ENCODE peak calls at places on chromosomes 3 and 15, in seven cellular contexts. A, R, E, T, B, K and Q are unnamed samples.

GRCh38 chr3:24830230-24831152 is 335.8 kb upstream of the THRB start:
- DNase-seq in K (peak; percentile 68), B (no peak), R (peak; percentile 69), A (peak; percentile 77), T (no peak), E (no peak), Q (peak; percentile 73)

GRCh38 chr15:39204031-39204430 is 376.8 kb upstream of the THBS1 start:
- DNase-seq in R (no peak), A (no peak), E (no peak), B (peak; percentile 41), T (peak; percentile 51), K (no peak), Q (no peak)

GRCh38 chr3:52721002-52721741 is 15.3 kb downstream of the SPCS1 start:
- DNase-seq in R (no peak), A (no peak), K (no peak), B (no peak), E (peak; percentile 84), T (no peak), Q (no peak)

GRCh38 chr3:15498461-15499214 is 22.9 kb downstream of the COLQ start:
- DNase-seq in K (no peak), A (no peak), R (no peak), T (no peak), B (peak; percentile 45), E (no peak), Q (no peak)

GRCh38 chr3:171193693-171194092 is 167.2 kb upstream of the SLC2A2 start:
- DNase-seq in R (no peak), E (no peak), T (peak; percentile 62), A (no peak), K (no peak), B (no peak), Q (no peak)

GRCh38 chr3:121948641-121949040 is 54.4 kb downstream of the SLC15A2 start:
- DNase-seq in B (no peak), R (no peak), A (no peak), T (no peak), E (no peak), K (no peak), Q (no peak)

GRCh38 chr3:47394867-47395266 is 14.0 kb downstream of the PTPN23 start:
- DNase-seq in R (no peak), K (no peak), E (no peak), B (no peak), T (no peak), A (no peak), Q (peak; percentile 86)

GRCh38 chr3:22225161-22225560 is 474.2 kb upstream of the ZNF385D start:
- DNase-seq in T (no peak), E (no peak), B (no peak), K (no peak), R (no peak), A (no peak), Q (no peak)

GRCh38 chr3:16741890-16742289 is 136.7 kb upstream of the DAZL start:
- DNase-seq in T (peak; percentile 87), R (no peak), E (peak; percentile 17), K (no peak), B (peak; percentile 95), A (no peak), Q (no peak)

GRCh38 chr15:74850398-74850797 is 7.4 kb upstream of the ULK3 start:
- DNase-seq in E (no peak), R (no peak), K (no peak), T (no peak), A (no peak), B (no peak), Q (no peak)

GRCh38 chr3:72636947-72637647 is 211.1 kb downstream of the SHQ1 start:
- DNase-seq in T (no peak), B (no peak), A (no peak), E (no peak), K (no peak), R (no peak), Q (no peak)

GRCh38 chr3:133931084-133931483 is 35.4 kb upstream of the RAB6B start:
- DNase-seq in K (no peak), B (no peak), T (no peak), R (no peak), A (no peak), E (no peak), Q (no peak)

GRCh38 chr3:105516972-105517371 is 150.3 kb downstream of the ALCAM start:
- DNase-seq in E (no peak), K (no peak), A (no peak), B (no peak), R (no peak), T (no peak), Q (no peak)

GRCh38 chr3:165346503-165346902 is 150.3 kb upstream of the SLITRK3 start:
- DNase-seq in A (no peak), R (no peak), B (no peak), K (no peak), E (no peak), T (no peak), Q (no peak)

GRCh38 chr15:25910832-25911231 is 47.7 kb upstream of the ATP10A start:
- DNase-seq in K (no peak), R (no peak), T (no peak), B (no peak), A (no peak), E (no peak), Q (no peak)

GRCh38 chr15:89799925-89800500 is 14.6 kb downstream of the ANPEP start:
- DNase-seq in K (no peak), E (no peak), R (peak; percentile 21), B (no peak), T (no peak), A (no peak), Q (no peak)

GRCh38 chr3:127791221-127791913 is 30.9 kb downstream of the MGLL start:
- DNase-seq in T (peak; percentile 65), K (peak; percentile 80), B (peak; percentile 77), A (no peak), R (no peak), E (peak; percentile 69), Q (peak; percentile 60)

GRCh38 chr3:104578558-104578957 is 788.2 kb upstream of the ALCAM start:
- DNase-seq in B (no peak), E (peak; percentile 12), R (no peak), K (no peak), A (no peak), T (no peak), Q (no peak)

GRCh38 chr3:127671523-127672428 is 976 bp upstream of the ABTB1 start:
- DNase-seq in R (peak; percentile 87), T (peak; percentile 7), A (no peak), K (peak; percentile 69), B (no peak), E (peak; percentile 36), Q (no peak)

GRCh38 chr3:14633819-14634424 is 17.6 kb upstream of the CCDC174 start:
- DNase-seq in E (peak; percentile 84), K (no peak), T (peak; percentile 49), B (peak; percentile 70), A (no peak), R (no peak), Q (peak; percentile 63)

GRCh38 chr3:114223146-114223545 is 14.2 kb downstream of the ZNF80 start:
- DNase-seq in B (no peak), K (no peak), A (no peak), E (peak; percentile 55), R (no peak), T (no peak), Q (no peak)

DNA sequence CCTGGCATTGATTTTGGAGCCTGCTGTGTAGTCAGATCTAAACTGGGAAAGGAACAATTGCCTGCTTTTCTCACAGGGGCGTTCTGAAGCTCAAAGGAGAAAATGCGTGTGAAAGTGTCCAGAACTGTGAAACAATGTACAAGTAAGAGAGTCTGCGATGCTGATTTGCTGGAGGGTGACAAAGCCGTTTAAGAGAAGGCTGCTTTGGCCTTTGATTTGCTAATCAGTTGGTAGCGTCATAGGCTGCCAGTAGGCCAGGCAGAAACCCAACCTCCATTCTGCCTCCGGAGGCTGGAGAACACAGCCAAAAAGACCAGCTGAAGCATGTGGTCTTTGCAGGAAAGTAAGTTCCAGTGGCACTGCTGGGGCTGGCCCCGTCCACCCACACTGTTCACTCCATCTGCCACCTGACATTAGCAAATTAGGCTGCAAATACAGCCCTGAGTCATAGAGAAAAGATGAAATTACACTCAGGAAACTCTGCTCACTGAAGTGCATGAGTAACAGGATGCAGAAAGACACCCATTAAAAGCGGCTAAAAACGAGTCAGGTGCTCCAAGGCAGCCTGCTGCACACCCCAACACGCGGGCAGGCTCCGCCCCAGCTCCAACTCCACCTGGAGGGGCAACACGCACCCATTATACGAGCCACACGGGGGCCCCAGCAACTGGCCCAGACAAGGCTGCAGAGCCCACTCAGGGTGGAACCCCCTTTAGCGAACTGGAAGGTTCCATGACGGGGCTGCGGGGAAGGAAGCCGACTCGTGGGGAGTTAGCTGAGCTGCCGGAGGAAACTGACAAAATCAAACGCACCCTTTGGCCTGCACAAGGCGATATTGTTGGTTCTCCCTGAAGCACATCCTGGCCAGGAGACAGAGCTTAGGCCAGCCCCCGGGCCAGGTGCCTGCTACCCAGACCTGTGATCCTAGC is 31.6 kb downstream of the ZDHHC19 start:
- DNase-seq in R (peak; percentile 82), E (peak; percentile 97), A (peak; percentile 83), K (no peak), T (peak; percentile 95), B (peak; percentile 70), Q (no peak)
- H3K4me3 ChIP-seq in R (no peak overlapping the region), E (peak overlapping the region; percentile 47), A (no peak overlapping the region), K (no peak overlapping the region), T (no peak overlapping the region), B (no peak overlapping the region), Q (no peak overlapping the region)

DNA sequence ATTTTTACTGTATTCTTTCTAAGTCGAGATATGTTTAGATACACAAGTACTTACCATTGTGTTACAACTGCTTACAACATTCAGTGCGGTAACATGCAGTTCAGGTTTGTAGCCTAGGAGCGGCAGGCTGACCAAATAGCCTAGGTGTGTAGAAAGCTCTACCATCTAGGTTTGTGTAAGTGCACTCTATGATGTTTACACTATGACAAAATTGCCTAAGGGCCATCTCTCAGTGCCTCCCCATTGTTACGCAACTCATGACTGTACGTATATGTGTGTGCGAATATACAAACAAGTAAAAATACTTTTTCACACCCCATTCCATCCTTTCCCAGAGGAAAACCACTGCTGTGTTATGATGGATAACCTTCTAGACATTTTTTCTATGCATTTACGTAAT is 44.3 kb downstream of the PXYLP1 start:
- DNase-seq in T (no peak), K (no peak), B (peak; percentile 43), E (no peak), A (no peak), R (no peak), Q (no peak)
- TF ChIP-seq CTCF in T (no peak), K (no peak), B (no peak), E (no peak), A (no peak), R (no peak), Q (no peak)

GRCh38 chr3:42447481-42447880 is 37.1 kb upstream of the LYZL4 start:
- DNase-seq in B (no peak), R (no peak), T (no peak), E (no peak), K (no peak), A (no peak), Q (no peak)
- H3K4me3 ChIP-seq in B (no peak overlapping the region), R (no peak overlapping the region), T (no peak overlapping the region), E (no peak overlapping the region), K (no peak overlapping the region), A (no peak overlapping the region), Q (no peak overlapping the region)

DNA sequence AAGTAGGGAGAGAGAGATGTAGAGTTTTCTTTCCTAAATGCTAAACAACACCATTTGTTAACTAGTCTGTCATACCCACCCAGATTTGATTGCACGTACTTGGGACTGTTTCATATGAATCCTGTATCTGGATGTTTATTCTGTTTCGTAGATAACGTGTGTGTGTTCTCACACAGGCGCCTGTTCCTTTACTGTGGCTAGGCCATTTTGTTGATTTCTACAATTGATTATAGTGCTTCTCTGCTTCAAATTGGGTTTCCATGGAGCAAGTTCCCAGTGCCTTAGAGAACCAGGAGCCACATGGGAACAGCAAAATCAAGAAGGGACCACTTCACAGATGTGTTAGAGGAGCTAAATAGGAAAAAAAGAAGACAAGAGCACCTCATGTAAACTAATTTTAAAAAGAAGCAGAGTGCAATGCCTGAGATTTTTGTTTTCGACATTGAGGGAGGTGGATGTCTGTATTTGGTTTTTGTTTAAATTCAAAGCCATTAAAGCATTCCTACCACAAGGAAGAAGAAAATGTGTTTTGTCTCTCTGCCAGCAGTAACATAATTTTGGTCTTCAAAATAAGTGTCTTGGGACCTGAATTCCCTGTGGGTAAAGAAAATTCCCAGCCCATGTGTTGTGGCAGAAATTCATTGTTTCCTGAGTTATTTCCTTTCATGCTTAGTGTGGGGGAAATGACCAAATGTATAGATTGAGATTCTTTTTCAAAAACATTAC is 424.0 kb upstream of the C2CD4B start:
- DNase-seq in R (no peak), E (no peak), B (peak; percentile 60), K (no peak), A (no peak), T (peak; percentile 70), Q (no peak)
- TF ChIP-seq CTCF in R (no peak), E (no peak), B (peak; percentile 8), K (no peak), A (no peak), T (no peak), Q (no peak)